ENCODE peak calls at places on chromosomes 4 and X, in four cellular contexts. One of them, this sample, is unnamed.

GRCh38 chrX:110103344-110103743 is 100.4 kb downstream of the TMEM164 start:
- DNase-seq in GM19239: no peak
- DNase-seq in RWPE2: no peak
- DNase-seq in AG08396: no peak
- DNase-seq in this sample: no peak

GRCh38 chr4:102321260-102321991 is 23.9 kb downstream of the SLC39A8 start:
- DNase-seq in GM19239: no peak
- DNase-seq in RWPE2: no peak
- DNase-seq in AG08396: no peak
- DNase-seq in this sample: no peak

GRCh38 chrX:130216312-130216711 is 44.5 kb downstream of the RAB33A start:
- DNase-seq in GM19239: no peak
- DNase-seq in RWPE2: no peak
- DNase-seq in AG08396: peak
- DNase-seq in this sample: no peak

GRCh38 chrX:102835504-102836146 is 101.4 kb upstream of the RAB40AL start:
- DNase-seq in GM19239: no peak
- DNase-seq in RWPE2: no peak
- DNase-seq in AG08396: no peak
- DNase-seq in this sample: no peak

GRCh38 chrX:71632923-71633657 is 14.8 kb upstream of the CXCR3 start:
- DNase-seq in GM19239: no peak
- DNase-seq in RWPE2: no peak
- DNase-seq in AG08396: no peak
- DNase-seq in this sample: no peak

GRCh38 chr4:94466923-94467322 is 15.2 kb downstream of the PDLIM5 start:
- DNase-seq in GM19239: no peak
- DNase-seq in RWPE2: no peak
- DNase-seq in AG08396: no peak
- DNase-seq in this sample: no peak

GRCh38 chr4:161376275-161376674 is 787.5 kb downstream of the FSTL5 start:
- DNase-seq in GM19239: no peak
- DNase-seq in RWPE2: no peak
- DNase-seq in AG08396: no peak
- DNase-seq in this sample: peak

GRCh38 chr4:149292422-149293055 is 523.1 kb downstream of the IQCM start:
- DNase-seq in GM19239: no peak
- DNase-seq in RWPE2: no peak
- DNase-seq in AG08396: no peak
- DNase-seq in this sample: no peak

GRCh38 chr4:33696586-33696985 is 2547.7 kb downstream of the ARAP2 start:
- DNase-seq in GM19239: no peak
- DNase-seq in RWPE2: no peak
- DNase-seq in AG08396: no peak
- DNase-seq in this sample: no peak

GRCh38 chr4:98720871-98721480 is 62.6 kb upstream of the TSPAN5 start:
- DNase-seq in GM19239: no peak
- DNase-seq in RWPE2: no peak
- DNase-seq in AG08396: no peak
- DNase-seq in this sample: no peak

This sample was measured in non-pigmented ciliary epithelial cell.